ENCODE peak calls at places on chromosomes 3 and 15, in eight cellular contexts. X is stimulated activated CD4-positive, alpha-beta T cell treated with anti-CD3 and anti-CD28 coated beads, Interleukin-1b, Interleukin-23, amount 100 ng/mL, for 4 hours; T is astrocyte of the spinal cord; L is suprapubic skin; Y is AG09319; R is ascending aorta; G is NCI-H460; S is NCI-H524. J is an unnamed sample.

GRCh38 chr15:65285291-65286068 is 1.2 kb downstream of the PARP16 start:
- DNase-seq in X (no peak), T (no peak), L (no peak), Y (no peak), R (no peak), G (no peak), S (no peak), J (no peak)

GRCh38 chr3:158781859-158782258 is 20.0 kb upstream of the MFSD1 start:
- DNase-seq in X (no peak), T (no peak), L (no peak), Y (no peak), R (no peak), G (no peak), S (no peak), J (no peak)

GRCh38 chr15:66931768-66932633 is 133.4 kb upstream of the SMAD3 start:
- DNase-seq in X (no peak), T (peak; percentile 59), L (peak; percentile 67), Y (no peak), R (no peak), G (peak; percentile 89), S (no peak), J (no peak)

GRCh38 chr3:161890147-161890625 is 393.6 kb downstream of the OTOL1 start:
- DNase-seq in X (no peak), T (peak; percentile 97), L (no peak), Y (peak; percentile 93), R (no peak), G (peak; percentile 48), S (no peak), J (peak; percentile 8)

GRCh38 chr3:65485826-65486592 is 552.7 kb downstream of the MAGI1 start:
- DNase-seq in X (no peak), T (no peak), L (no peak), Y (no peak), R (no peak), G (no peak), S (no peak), J (no peak)

GRCh38 chr3:186612065-186612464 is 795 bp upstream of the AHSG start:
- DNase-seq in X (no peak), T (no peak), L (no peak), Y (no peak), R (no peak), G (no peak), S (no peak), J (no peak)

GRCh38 chr3:171366043-171366442 is 94.2 kb downstream of the TNIK start:
- DNase-seq in X (no peak), T (no peak), L (no peak), Y (no peak), R (no peak), G (no peak), S (no peak), J (no peak)

GRCh38 chr3:66561374-66561773 is 60.6 kb upstream of the LRIG1 start:
- DNase-seq in X (no peak), T (no peak), L (no peak), Y (no peak), R (no peak), G (no peak), S (no peak), J (no peak)

GRCh38 chr3:30486386-30486785 is 120.0 kb upstream of the TGFBR2 start:
- DNase-seq in X (no peak), T (no peak), L (no peak), Y (no peak), R (no peak), G (no peak), S (no peak), J (no peak)

GRCh38 chr3:73766599-73767378 is 142.0 kb upstream of the PDZRN3 start:
- DNase-seq in X (no peak), T (peak; percentile 88), L (no peak), Y (peak; percentile 93), R (no peak), G (no peak), S (no peak), J (no peak)

GRCh38 chr15:27685638-27686037 is 413.5 kb downstream of the OCA2 start:
- DNase-seq in X (no peak), T (no peak), L (no peak), Y (no peak), R (no peak), G (no peak), S (no peak), J (no peak)

GRCh38 chr3:172061724-172062184 is 22.4 kb downstream of the FNDC3B start:
- DNase-seq in X (no peak), T (peak; percentile 56), L (no peak), Y (no peak), R (no peak), G (no peak), S (no peak), J (no peak)

GRCh38 chr15:50304856-50305255 is 39.3 kb upstream of the HDC start:
- DNase-seq in X (no peak), T (no peak), L (no peak), Y (peak; percentile 15), R (no peak), G (no peak), S (no peak), J (no peak)

GRCh38 chr3:176840604-176841287 is 356.5 kb downstream of the TBL1XR1 start:
- DNase-seq in X (no peak), T (no peak), L (no peak), Y (no peak), R (no peak), G (no peak), S (no peak), J (no peak)

GRCh38 chr3:67630666-67631362 is 23.6 kb downstream of the SUCLG2 start:
- DNase-seq in X (no peak), T (no peak), L (no peak), Y (no peak), R (no peak), G (no peak), S (no peak), J (no peak)

GRCh38 chr15:81015595-81016252 is 15.0 kb downstream of the TLNRD1 start:
- DNase-seq in X (no peak), T (no peak), L (no peak), Y (no peak), R (no peak), G (no peak), S (peak; percentile 13), J (no peak)

GRCh38 chr3:197023998-197024651 is 5.5 kb downstream of the MELTF start:
- DNase-seq in X (no peak), T (no peak), L (no peak), Y (no peak), R (no peak), G (no peak), S (no peak), J (no peak)

GRCh38 chr3:157824281-157824680 is 281.9 kb downstream of the SHOX2 start:
- DNase-seq in X (no peak), T (no peak), L (no peak), Y (no peak), R (no peak), G (no peak), S (no peak), J (peak; percentile 69)

GRCh38 chr3:51622868-51623267 is 48.2 kb upstream of the TEX264 start:
- DNase-seq in X (no peak), T (peak; percentile 67), L (no peak), Y (peak; percentile 60), R (no peak), G (no peak), S (peak; percentile 92), J (no peak)

GRCh38 chr15:51917493-51917892 is 54.1 kb downstream of the LEO1 start:
- DNase-seq in X (no peak), T (peak; percentile 29), L (no peak), Y (no peak), R (no peak), G (peak; percentile 31), S (peak; percentile 70), J (no peak)

GRCh38 chr15:68517285-68517711 is 61.5 kb upstream of the CORO2B start:
- DNase-seq in X (no peak), T (no peak), L (peak; percentile 75), Y (no peak), R (no peak), G (no peak), S (no peak), J (no peak)

GRCh38 chr3:150414273-150414672 is 6.2 kb downstream of the TSC22D2 start:
- DNase-seq in X (no peak), T (peak; percentile 55), L (no peak), Y (no peak), R (no peak), G (no peak), S (peak; percentile 23), J (no peak)

GRCh38 chr3:188137062-188137461 is 16.9 kb upstream of the LPP start:
- DNase-seq in X (no peak), T (no peak), L (no peak), Y (no peak), R (no peak), G (no peak), S (no peak), J (peak; percentile 32)

GRCh38 chr3:45051685-45052084 is 25.6 kb downstream of the CLEC3B start:
- DNase-seq in X (no peak), T (no peak), L (no peak), Y (no peak), R (no peak), G (no peak), S (no peak), J (no peak)

GRCh38 chr3:142866841-142867631 is 21.8 kb downstream of the PCOLCE2 start:
- DNase-seq in X (no peak), T (no peak), L (no peak), Y (no peak), R (no peak), G (no peak), S (peak; percentile 54), J (no peak)

GRCh38 chr3:89332311-89333159 is 225.1 kb downstream of the EPHA3 start:
- DNase-seq in X (no peak), T (peak; percentile 8), L (no peak), Y (no peak), R (no peak), G (no peak), S (no peak), J (no peak)

GRCh38 chr3:161415506-161416231 is 44.4 kb upstream of the SPTSSB start:
- DNase-seq in X (no peak), T (peak; percentile 94), L (no peak), Y (peak; percentile 65), R (no peak), G (peak; percentile 45), S (no peak), J (no peak)

GRCh38 chr15:74788716-74789151 is 6.9 kb downstream of the CSK start:
- DNase-seq in X (no peak), T (no peak), L (no peak), Y (no peak), R (no peak), G (no peak), S (no peak), J (no peak)

GRCh38 chr3:195248281-195248680 is 22.7 kb downstream of the XXYLT1 start:
- DNase-seq in X (no peak), T (no peak), L (no peak), Y (no peak), R (no peak), G (no peak), S (no peak), J (no peak)

GRCh38 chr15:100261302-100262240 is 80.2 kb downstream of the ADAMTS17 start:
- DNase-seq in X (no peak), T (no peak), L (peak; percentile 72), Y (no peak), R (no peak), G (no peak), S (no peak), J (no peak)

GRCh38 chr15:89824607-89824867 is 9.9 kb upstream of the ANPEP start:
- DNase-seq in X (no peak), T (no peak), L (no peak), Y (no peak), R (no peak), G (no peak), S (no peak), J (no peak)

GRCh38 chr3:71309342-71309741 is 274.2 kb downstream of the FOXP1 start:
- DNase-seq in X (no peak), T (no peak), L (no peak), Y (no peak), R (no peak), G (no peak), S (peak; percentile 75), J (no peak)

GRCh38 chr15:74133703-74134386 is 3.5 kb downstream of the ISLR2 start:
- DNase-seq in X (no peak), T (no peak), L (no peak), Y (no peak), R (no peak), G (no peak), S (no peak), J (no peak)

GRCh38 chr3:127002195-127003174 is 19.6 kb downstream of the PLXNA1 start:
- DNase-seq in X (no peak), T (peak; percentile 93), L (peak; percentile 92), Y (peak; percentile 86), R (peak; percentile 38), G (no peak), S (no peak), J (no peak)

J was measured in SK-N-DZ.